ENCODE peak calls at places on chromosomes 3 and 15, in seven cellular contexts. Z is B cell, T is NCI-H1092, O is nephron progenitor cell, N is right atrium auricular region, L is ovary, R is Daoy. J is an unnamed sample.

GRCh38 chr15:35674873-35675781 is 129.2 kb upstream of the DPH6 start:
- DNase-seq in R (no peak), N (no peak), Z (no peak), O (no peak), T (no peak), L (no peak), J (no peak)

GRCh38 chr3:167895684-167896083 is 160.2 kb downstream of the SERPINI1 start:
- DNase-seq in N (no peak), Z (no peak), T (no peak), O (peak), R (no peak), L (no peak), J (no peak)

GRCh38 chr3:65144791-65145355 is 457.1 kb upstream of the ADAMTS9 start:
- DNase-seq in O (no peak), L (no peak), R (no peak), Z (no peak), T (no peak), N (no peak), J (no peak)

GRCh38 chr3:152030320-152030719 is 156.9 kb downstream of the SUCNR1 start:
- DNase-seq in Z (no peak), R (no peak), L (no peak), O (no peak), T (no peak), N (no peak), J (no peak)

GRCh38 chr3:12465151-12465795 is 19.0 kb upstream of the TSEN2 start:
- DNase-seq in Z (no peak), O (no peak), R (no peak), T (no peak), N (no peak), L (no peak), J (no peak)

GRCh38 chr15:101578443-101578894 is 73.7 kb downstream of the TM2D3 start:
- DNase-seq in T (no peak), R (peak), Z (no peak), N (no peak), O (peak), L (no peak), J (no peak)

GRCh38 chr3:126523745-126524428 is at the start of gene CHST13:
- DNase-seq in T (no peak), O (peak), Z (no peak), R (peak), N (no peak), L (no peak), J (peak)

GRCh38 chr15:93997071-93997658 is 234.2 kb upstream of the MCTP2 start:
- DNase-seq in T (no peak), Z (peak), L (no peak), R (peak), O (no peak), N (no peak), J (no peak)

GRCh38 chr15:27638950-27639349 is 460.2 kb downstream of the OCA2 start:
- DNase-seq in N (no peak), R (no peak), L (no peak), O (no peak), Z (no peak), T (no peak), J (no peak)

GRCh38 chr15:75661041-75661778 is 13.5 kb downstream of the SNX33 start:
- DNase-seq in R (peak), L (peak), O (peak), T (no peak), N (peak), Z (no peak), J (peak)

GRCh38 chr3:138263104-138263503 is 66.5 kb downstream of the NME9 start:
- DNase-seq in L (no peak), O (no peak), T (no peak), R (no peak), Z (no peak), N (no peak), J (no peak)

GRCh38 chr15:68055224-68055705 is 1.1 kb downstream of the PIAS1 start:
- DNase-seq in R (peak), Z (peak), N (peak), T (no peak), O (peak), L (no peak), J (no peak)

GRCh38 chr15:78638658-78639314 is 2.2 kb downstream of the CHRNB4 start:
- DNase-seq in L (peak), O (peak), R (peak), N (no peak), T (peak), Z (peak), J (no peak)

GRCh38 chr3:124985358-124985757 is 50.8 kb upstream of the MUC13 start:
- DNase-seq in N (peak), O (no peak), Z (no peak), L (peak), T (no peak), R (peak), J (no peak)

GRCh38 chr15:57640935-57641682 is 49.4 kb downstream of the MYZAP start:
- DNase-seq in Z (peak), N (no peak), T (no peak), O (peak), L (no peak), R (peak), J (no peak)